ENCODE peak calls at places on chromosomes 5 and 9, in eight cellular contexts. W is GM12865, Q is activated B cell treated with CpG ODN at 0.5 μM for 24 hours, H is adrenal gland, U is GM20000, X is heart left ventricle, G is BJ, Z is retinal pigment epithelial cell. C is an unnamed sample.
A peak's percentile ranks its signal among the peaks of the same experiment; 100 is the strongest.

GRCh38 chr9:77224750-77225312 is 47.5 kb downstream of the VPS13A start:
- DNase-seq in Z (no peak), Q (no peak), X (no peak), G (no peak), H (no peak), W (no peak), U (no peak), C (no peak)

GRCh38 chr5:58258984-58259684 is 200.8 kb downstream of the PLK2 start:
- DNase-seq in W (no peak), U (no peak), Q (no peak), X (no peak), G (no peak), Z (no peak), H (no peak), C (no peak)

GRCh38 chr9:124770359-124771020 is 621 bp downstream of the NR6A1 start:
- DNase-seq in Q (no peak), H (no peak), U (peak; percentile 72), X (peak; percentile 73), Z (no peak), W (peak; percentile 71), G (no peak), C (no peak)

GRCh38 chr9:89522261-89522978 is 24.5 kb upstream of the SEMA4D start:
- DNase-seq in Q (peak; percentile 49), W (peak; percentile 92), G (no peak), Z (no peak), H (no peak), U (peak; percentile 84), X (no peak), C (peak; percentile 90)

GRCh38 chr5:112475747-112476435 is 56.8 kb upstream of the EPB41L4A start:
- DNase-seq in W (no peak), X (no peak), Z (peak; percentile 41), G (no peak), U (no peak), Q (no peak), H (no peak), C (no peak)

GRCh38 chr9:127684576-127684975 is 22.2 kb upstream of the CFAP157 start:
- DNase-seq in Z (no peak), W (no peak), U (no peak), Q (no peak), X (no peak), G (no peak), H (no peak), C (no peak)

GRCh38 chr5:136006164-136006563 is 22.6 kb upstream of the TGFBI start:
- DNase-seq in X (no peak), Z (no peak), H (no peak), W (no peak), Q (no peak), G (no peak), U (no peak), C (no peak)

GRCh38 chr5:134566741-134567221 is 41.3 kb downstream of the JADE2 start:
- DNase-seq in Z (no peak), U (no peak), W (no peak), Q (no peak), G (no peak), X (no peak), H (no peak), C (no peak)

GRCh38 chr9:72539824-72540347 is 18.5 kb downstream of the TMC1 start:
- DNase-seq in U (no peak), Q (no peak), W (no peak), G (no peak), X (no peak), H (no peak), Z (no peak), C (no peak)

GRCh38 chr5:166786178-166786577 is 1505.3 kb upstream of the WWC1 start:
- DNase-seq in Z (no peak), X (no peak), G (no peak), H (no peak), Q (no peak), W (no peak), U (no peak), C (no peak)

GRCh38 chr5:96733771-96734498 is 71.8 kb downstream of the CAST start:
- DNase-seq in H (no peak), Z (no peak), W (no peak), U (no peak), G (no peak), X (no peak), Q (no peak), C (no peak)

GRCh38 chr5:96734871-96735325 is 72.7 kb downstream of the CAST start:
- DNase-seq in H (no peak), Z (no peak), U (no peak), Q (no peak), X (no peak), W (no peak), G (no peak), C (no peak)

GRCh38 chr5:96725257-96725656 is 63.1 kb downstream of the CAST start:
- DNase-seq in H (no peak), U (no peak), Z (no peak), Q (no peak), G (no peak), W (no peak), X (no peak), C (no peak)

GRCh38 chr5:96726802-96727201 is 64.6 kb downstream of the CAST start:
- DNase-seq in Z (no peak), Q (no peak), W (no peak), U (no peak), H (no peak), X (no peak), G (no peak), C (no peak)

GRCh38 chr5:96729156-96729555 is 67.0 kb downstream of the CAST start:
- DNase-seq in H (no peak), U (no peak), X (no peak), G (no peak), Q (no peak), W (no peak), Z (no peak), C (no peak)
- TF ChIP-seq CTCF in H (peak; percentile 35), U (no peak), X (peak; percentile 42), G (peak; percentile 28), Q (no peak), W (no peak), Z (peak; percentile 34), C (peak; percentile 15)

GRCh38 chr5:43410414-43410813 is 1.8 kb downstream of the CCL28 start:
- DNase-seq in Z (no peak), U (no peak), G (no peak), H (no peak), Q (no peak), X (no peak), W (no peak), C (no peak)

GRCh38 chr5:43411489-43411888 is 702 bp downstream of the CCL28 start:
- DNase-seq in W (no peak), G (no peak), Z (no peak), H (no peak), U (no peak), Q (no peak), X (no peak), C (no peak)

GRCh38 chr5:43412151-43412550 is at the start of gene CCL28:
- DNase-seq in G (no peak), H (no peak), Z (no peak), U (no peak), Q (no peak), X (no peak), W (no peak), C (no peak)

GRCh38 chr5:43413966-43414365 is 1.8 kb upstream of the CCL28 start:
- DNase-seq in Z (no peak), U (no peak), W (no peak), H (no peak), Q (no peak), G (no peak), X (no peak), C (no peak)

GRCh38 chr5:43409809-43410271 is 2.4 kb downstream of the CCL28 start:
- DNase-seq in W (no peak), Z (no peak), G (no peak), U (no peak), H (no peak), Q (no peak), X (no peak), C (no peak)
- TF ChIP-seq CTCF in W (no peak), Z (no peak), G (no peak), U (no peak), H (no peak), Q (no peak), X (no peak), C (no peak)

GRCh38 chr9:93540305-93540704 is 36.1 kb upstream of the PHF2 start:
- DNase-seq in U (no peak), G (no peak), Q (no peak), X (no peak), W (no peak), Z (no peak), H (no peak), C (no peak)

GRCh38 chr9:93541581-93542349 is 34.6 kb upstream of the PHF2 start:
- DNase-seq in U (no peak), X (no peak), W (no peak), Z (no peak), Q (no peak), G (no peak), H (peak; percentile 64), C (no peak)

GRCh38 chr9:93543117-93543516 is 33.3 kb upstream of the PHF2 start:
- DNase-seq in X (no peak), Z (no peak), Q (no peak), G (no peak), U (no peak), H (no peak), W (no peak), C (no peak)

GRCh38 chr9:93536874-93537273 is 39.5 kb upstream of the PHF2 start:
- DNase-seq in Z (no peak), G (no peak), Q (no peak), X (no peak), U (no peak), W (no peak), H (no peak), C (no peak)

DNA sequence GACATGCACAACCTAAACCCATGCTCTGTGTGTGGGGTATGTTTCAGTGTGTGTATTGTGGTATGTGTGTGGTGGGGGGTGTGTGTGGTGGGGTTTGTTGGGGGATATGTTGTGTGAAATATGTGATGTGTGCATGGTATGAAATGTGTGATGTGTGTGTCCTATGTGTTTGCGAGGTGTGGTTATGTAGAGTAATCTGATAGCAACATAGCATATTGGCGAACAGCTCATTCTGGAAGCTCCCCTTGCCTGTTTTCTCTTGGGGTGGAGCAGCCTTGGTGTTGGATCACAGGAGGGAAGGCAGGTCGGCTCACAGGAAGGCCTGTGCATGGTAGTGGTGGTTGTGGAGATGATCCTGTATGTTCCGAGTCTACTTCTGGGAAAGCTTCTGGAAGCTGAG is 35.4 kb upstream of the PHF2 start:
- DNase-seq in G (no peak), W (no peak), X (no peak), Q (no peak), U (no peak), Z (no peak), H (no peak), C (no peak)
- TF ChIP-seq CTCF in G (no peak), W (no peak), X (no peak), Q (no peak), U (no peak), Z (no peak), H (no peak), C (no peak)

DNA sequence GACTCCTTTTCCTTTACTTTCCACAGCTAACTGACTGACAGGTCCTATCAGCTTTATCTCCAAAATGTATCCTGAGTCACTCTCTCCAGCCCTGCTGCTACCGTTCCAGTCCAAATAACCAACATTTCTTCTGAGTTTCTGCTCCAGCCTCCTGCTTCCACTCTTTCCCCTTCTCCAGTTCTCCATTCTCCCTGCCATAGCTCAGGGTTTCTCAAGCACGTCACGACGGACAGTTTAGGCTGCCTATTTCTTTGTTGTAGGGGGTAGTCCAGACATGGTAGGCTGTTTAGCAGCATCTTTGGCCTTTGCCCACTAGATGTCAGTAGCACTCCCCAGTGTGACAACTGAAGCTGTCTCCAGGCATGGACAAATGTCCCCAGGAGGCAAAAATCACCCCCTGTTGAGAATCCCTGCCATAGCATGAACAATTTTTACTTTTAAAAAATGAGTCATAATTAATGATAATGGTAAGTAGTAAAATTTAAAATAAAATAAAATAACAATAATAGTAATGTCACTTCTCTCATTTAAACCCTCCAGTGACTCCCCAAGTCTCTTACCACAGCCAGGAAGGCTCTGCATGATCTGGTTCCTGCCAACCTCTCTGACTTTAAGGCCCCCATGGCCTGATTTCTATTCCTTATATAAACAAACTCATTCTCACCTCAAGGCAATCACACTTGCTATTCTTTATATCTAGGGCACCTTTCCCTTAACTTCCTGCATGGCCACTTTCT is 105.4 kb upstream of the FER start:
- DNase-seq in U (peak; percentile 70), Q (peak; percentile 20), X (no peak), H (peak; percentile 70), W (peak; percentile 90), Z (no peak), G (no peak), C (peak; percentile 48)
- TF ChIP-seq CTCF in U (peak; percentile 70), Q (peak; percentile 70), X (peak; percentile 82), H (peak; percentile 89), W (peak; percentile 88), Z (peak; percentile 97), G (peak; percentile 92), C (peak; percentile 81)

C was measured in CD14-positive monocyte.